ENCODE peak calls at places on chromosomes 7 and 10, in four cellular contexts. Z, V, S and W are unnamed samples.

GRCh38 chr10:116610443-116611152 is 10.2 kb upstream of the PNLIPRP2 start:
- DNase-seq in Z (no peak), V (no peak), S (no peak), W (no peak)

GRCh38 chr7:152904698-152905097 is 145.1 kb downstream of the ACTR3B start:
- DNase-seq in Z (no peak), V (no peak), S (no peak), W (no peak)

GRCh38 chr10:25725917-25726716 is 207.9 kb upstream of the MYO3A start:
- DNase-seq in Z (no peak), V (no peak), S (peak; percentile 59), W (peak; percentile 44)

GRCh38 chr7:1251796-1252542 is 19.3 kb downstream of the UNCX start:
- DNase-seq in Z (no peak), V (peak; percentile 68), S (no peak), W (no peak)

GRCh38 chr10:7121154-7121797 is 289.6 kb downstream of the SFMBT2 start:
- DNase-seq in Z (peak; percentile 11), V (no peak), S (peak; percentile 75), W (peak; percentile 61)

GRCh38 chr7:20509892-20510645 is 105.4 kb upstream of the ABCB5 start:
- DNase-seq in Z (no peak), V (no peak), S (no peak), W (no peak)

GRCh38 chr10:103847909-103848468 is 7.4 kb downstream of the SH3PXD2A start:
- DNase-seq in Z (no peak), V (no peak), S (peak; percentile 62), W (no peak)

GRCh38 chr7:149760538-149760937 is 12.8 kb downstream of the ZNF467 start:
- DNase-seq in Z (no peak), V (no peak), S (no peak), W (no peak)

GRCh38 chr10:92914478-92915066 is 66.3 kb downstream of the EXOC6 start:
- DNase-seq in Z (no peak), V (no peak), S (peak; percentile 73), W (peak; percentile 49)

GRCh38 chr10:6878067-6878412 is 298.0 kb upstream of the PRKCQ start:
- DNase-seq in Z (no peak), V (no peak), S (no peak), W (no peak)

GRCh38 chr10:71079761-71080380 is 132.5 kb upstream of the UNC5B start:
- DNase-seq in Z (no peak), V (peak; percentile 46), S (no peak), W (no peak)

GRCh38 chr10:89699581-89700064 is 1.8 kb upstream of the KIF20B start:
- DNase-seq in Z (no peak), V (no peak), S (no peak), W (peak; percentile 41)

GRCh38 chr10:86960003-86960862 is 1.8 kb downstream of the SNCG start:
- DNase-seq in Z (no peak), V (no peak), S (peak; percentile 84), W (peak; percentile 88)

GRCh38 chr7:39517240-39517639 is 49.0 kb upstream of the YAE1 start:
- DNase-seq in Z (no peak), V (no peak), S (no peak), W (no peak)

GRCh38 chr10:133258066-133258817 is 18.4 kb downstream of the ADAM8 start:
- DNase-seq in Z (no peak), V (peak; percentile 87), S (no peak), W (peak; percentile 50)

GRCh38 chr7:41955475-41956243 is 252.8 kb upstream of the INHBA start:
- DNase-seq in Z (no peak), V (peak; percentile 89), S (peak; percentile 69), W (no peak)

GRCh38 chr10:86963341-86963919 is 4.9 kb upstream of the ADIRF start:
- DNase-seq in Z (peak; percentile 2), V (no peak), S (no peak), W (no peak)

GRCh38 chr10:96584035-96584434 is 2.8 kb downstream of the TM9SF3 start:
- DNase-seq in Z (no peak), V (no peak), S (no peak), W (no peak)